ENCODE peak calls at places on chromosomes 13 and 19, in five cellular contexts. Q, C, W, U and Y are unnamed samples.

GRCh38 chr19:403221-404036 is 5.5 kb downstream of the C2CD4C start:
- DNase-seq in W (peak), Q (no peak), U (no peak), C (no peak), Y (peak)

GRCh38 chr13:33999830-34000605 is 182.1 kb downstream of the RFC3 start:
- DNase-seq in Q (no peak), U (no peak), W (no peak), C (no peak), Y (no peak)

GRCh38 chr19:17486545-17486944 is 16.2 kb downstream of the SLC27A1 start:
- DNase-seq in C (no peak), Q (no peak), W (no peak), U (no peak), Y (no peak)

GRCh38 chr13:32426191-32426980 is 1.5 kb downstream of the N4BP2L1 start:
- DNase-seq in C (peak), W (no peak), Q (no peak), U (no peak), Y (no peak)

GRCh38 chr19:12952488-12953455 is 4.3 kb downstream of the GADD45GIP1 start:
- DNase-seq in Q (no peak), C (no peak), U (no peak), W (no peak), Y (no peak)

GRCh38 chr19:4386038-4386782 is 14.1 kb downstream of the SH3GL1 start:
- DNase-seq in Q (no peak), W (no peak), C (no peak), U (no peak), Y (no peak)

GRCh38 chr13:94416454-94417080 is 62.9 kb downstream of the DCT start:
- DNase-seq in C (no peak), W (no peak), Q (no peak), U (no peak), Y (no peak)

GRCh38 chr19:41437944-41438574 is 1.7 kb downstream of the DMAC2 start:
- DNase-seq in W (no peak), U (no peak), Q (no peak), C (no peak), Y (no peak)

GRCh38 chr13:110520431-110521295 is 40.9 kb downstream of the RAB20 start:
- DNase-seq in C (no peak), U (peak), Q (no peak), W (no peak), Y (no peak)

GRCh38 chr13:21637296-21637695 is 33.3 kb upstream of the MICU2 start:
- DNase-seq in W (no peak), C (peak), U (peak), Q (no peak), Y (no peak)

GRCh38 chr13:100473087-100473486 is 115.5 kb downstream of the GGACT start:
- DNase-seq in U (no peak), W (no peak), Q (no peak), C (no peak), Y (no peak)

GRCh38 chr19:58558623-58559274 is 338 bp upstream of the UBE2M start:
- DNase-seq in W (peak), U (peak), Q (peak), C (peak), Y (peak)

GRCh38 chr19:29616541-29616940 is 10.5 kb downstream of the POP4 start:
- DNase-seq in C (no peak), U (no peak), Q (no peak), W (no peak), Y (no peak)

GRCh38 chr19:13835791-13836723 is 40.8 kb downstream of the ZSWIM4 start:
- DNase-seq in Q (no peak), C (no peak), U (no peak), W (no peak), Y (no peak)

GRCh38 chr13:61954092-61954491 is 538.4 kb upstream of the PCDH20 start:
- DNase-seq in W (no peak), U (no peak), C (no peak), Q (peak), Y (no peak)

GRCh38 chr13:32824061-32824460 is 192.2 kb upstream of the KL start:
- DNase-seq in W (no peak), Q (no peak), U (no peak), C (no peak), Y (no peak)

GRCh38 chr13:98977568-98978270 is at the start of gene DOCK9:
- DNase-seq in C (no peak), Q (no peak), U (no peak), W (no peak), Y (no peak)

GRCh38 chr19:54332149-54332548 is 6.8 kb downstream of the LILRA4 start:
- DNase-seq in Q (no peak), W (no peak), U (no peak), C (no peak), Y (no peak)

GRCh38 chr19:41957161-41957837 is 1.8 kb downstream of the RABAC1 start:
- DNase-seq in U (no peak), C (no peak), Q (no peak), W (no peak), Y (no peak)

GRCh38 chr13:63910406-63910957 is 2494.8 kb upstream of the PCDH20 start:
- DNase-seq in Q (no peak), U (no peak), W (no peak), C (no peak), Y (no peak)

GRCh38 chr19:719636-720377 is 11.1 kb downstream of the PALM start:
- DNase-seq in C (no peak), U (no peak), W (no peak), Q (no peak), Y (no peak)

GRCh38 chr19:17171874-17172273 is 43.3 kb upstream of the USE1 start:
- DNase-seq in Q (no peak), W (no peak), C (no peak), U (no peak), Y (no peak)

GRCh38 chr19:17332677-17333581 is 1.7 kb downstream of the ANO8 start:
- DNase-seq in Q (no peak), U (no peak), C (no peak), W (no peak), Y (no peak)

GRCh38 chr13:46492946-46493345 is 60.0 kb upstream of the LRCH1 start:
- DNase-seq in U (no peak), Q (no peak), C (no peak), W (no peak), Y (no peak)

GRCh38 chr19:18590273-18591272 is 2.0 kb downstream of the REX1BD start:
- DNase-seq in W (peak), U (no peak), C (no peak), Q (peak), Y (peak)

GRCh38 chr19:42634409-42635232 is 39.9 kb upstream of the CEACAM8 start:
- DNase-seq in W (no peak), C (no peak), Q (peak), U (no peak), Y (no peak)

GRCh38 chr13:102555914-102556553 is 40.8 kb upstream of the TPP2 start:
- DNase-seq in C (no peak), U (no peak), Q (peak), W (no peak), Y (no peak)

GRCh38 chr19:39907213-39907612 is 27.2 kb downstream of the FCGBP start:
- DNase-seq in Q (no peak), C (no peak), W (no peak), U (no peak), Y (no peak)

GRCh38 chr13:56352356-56352755 is 788.4 kb upstream of the PRR20A start:
- DNase-seq in C (no peak), Q (no peak), U (no peak), W (no peak), Y (no peak)

GRCh38 chr13:78192721-78193120 is 274.1 kb upstream of the EDNRB start:
- DNase-seq in Q (no peak), U (no peak), C (no peak), W (no peak), Y (no peak)

GRCh38 chr13:97515643-97516042 is 81.7 kb downstream of the RAP2A start:
- DNase-seq in C (no peak), W (no peak), U (no peak), Q (no peak), Y (no peak)

DNA sequence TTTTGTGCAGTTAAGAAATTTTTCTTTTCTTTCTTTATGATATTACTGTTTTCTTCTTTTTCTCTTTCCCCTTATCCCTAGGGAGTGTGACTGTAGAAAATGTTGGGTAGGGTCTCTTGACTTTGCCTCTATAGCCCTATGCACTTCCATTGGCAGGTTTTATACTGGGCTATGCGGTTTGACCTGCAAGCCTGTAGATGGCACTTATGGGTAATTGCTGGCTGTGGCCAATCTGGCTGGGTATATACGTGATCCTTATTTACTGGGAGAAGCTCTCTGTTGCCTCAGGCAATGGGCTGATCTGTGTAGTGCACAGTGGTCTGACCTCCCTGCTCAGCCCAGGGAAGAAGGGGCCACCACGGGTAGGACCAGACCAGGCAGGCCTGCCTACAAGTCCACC is 78.8 kb downstream of the RAP2A start:
- DNase-seq in U (no peak), W (no peak), C (no peak), Q (no peak), Y (no peak)
- TF ChIP-seq CTCF in U (no peak), W (no peak), C (no peak), Q (no peak), Y (no peak)

GRCh38 chr19:20565321-20566018 is at the start of gene ZNF737:
- DNase-seq in C (peak), U (peak), W (peak), Q (peak), Y (peak)
- TF ChIP-seq CTCF in C (peak), U (no peak), W (peak), Q (peak), Y (no peak)

GRCh38 chr13:45073809-45074208 is 46.5 kb upstream of the GTF2F2 start:
- DNase-seq in W (no peak), U (no peak), C (no peak), Q (no peak), Y (no peak)
- TF ChIP-seq CTCF in W (no peak), U (no peak), C (no peak), Q (no peak), Y (no peak)

GRCh38 chr19:33998739-33999345 is 173.5 kb upstream of the LSM14A start:
- DNase-seq in U (no peak), Q (no peak), W (no peak), C (no peak), Y (no peak)

GRCh38 chr19:33998302-33998701 is 174.0 kb upstream of the LSM14A start:
- DNase-seq in Q (no peak), U (no peak), W (no peak), C (no peak), Y (no peak)

DNA sequence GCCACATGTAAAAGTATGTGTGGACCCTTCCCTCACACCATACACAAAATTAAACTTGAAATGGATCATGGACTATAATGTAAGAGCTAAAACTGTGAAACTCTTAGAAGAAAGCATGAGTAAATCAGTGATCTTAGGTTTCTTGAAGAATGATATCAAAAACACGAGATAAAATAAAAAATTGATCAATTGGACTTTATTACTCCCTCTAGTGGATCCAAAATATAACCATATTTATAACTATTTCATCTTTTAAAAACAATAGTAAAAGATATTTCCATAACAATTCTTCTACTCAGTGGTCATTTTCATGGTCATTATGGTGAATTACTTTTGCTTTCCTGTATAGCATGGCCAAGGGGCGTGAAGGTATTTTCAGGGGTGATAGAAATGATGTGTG is 174.6 kb upstream of the LSM14A start:
- DNase-seq in W (no peak), U (no peak), Q (no peak), C (no peak), Y (no peak)
- TF ChIP-seq CTCF in W (no peak), U (no peak), Q (peak), C (no peak), Y (peak)

DNA sequence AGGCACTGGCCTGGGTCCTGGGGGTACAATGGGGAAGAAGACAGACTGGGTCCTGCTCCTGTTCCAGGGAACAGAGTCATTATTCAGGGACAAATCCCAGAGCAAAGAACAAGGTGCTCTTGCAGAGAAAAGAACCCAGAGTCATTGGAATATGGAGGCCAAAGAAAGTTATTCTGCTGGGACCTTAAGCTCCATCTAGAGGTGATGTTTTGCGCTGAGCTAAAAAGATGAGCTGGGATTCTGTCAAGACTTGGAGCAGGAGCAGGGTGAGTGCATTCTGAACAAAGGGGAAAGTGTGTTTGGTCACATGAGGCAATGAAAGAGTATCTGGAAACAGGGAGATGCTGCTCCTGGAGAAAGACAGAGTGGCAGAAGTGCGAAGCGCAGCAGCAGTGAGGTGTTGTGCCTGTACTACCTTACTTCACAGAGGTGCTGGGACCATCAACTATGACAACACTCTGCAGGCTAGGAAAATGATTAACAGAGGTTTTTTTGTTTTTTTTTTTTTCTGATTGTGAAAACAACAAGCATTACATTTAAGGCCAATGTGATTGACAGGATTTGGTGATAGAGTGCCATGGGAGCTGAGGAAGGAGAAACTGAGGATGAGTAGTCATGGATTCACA is 95.3 kb upstream of the TNFSF11 start:
- DNase-seq in U (no peak), W (no peak), C (no peak), Q (no peak), Y (no peak)
- TF ChIP-seq CTCF in U (no peak), W (no peak), C (peak), Q (peak), Y (peak)

GRCh38 chr13:30355405-30355741 is 48.0 kb upstream of the KATNAL1 start:
- DNase-seq in W (no peak), C (peak), Q (no peak), U (no peak), Y (no peak)
- TF ChIP-seq CTCF in W (peak), C (no peak), Q (peak), U (no peak), Y (peak)

DNA sequence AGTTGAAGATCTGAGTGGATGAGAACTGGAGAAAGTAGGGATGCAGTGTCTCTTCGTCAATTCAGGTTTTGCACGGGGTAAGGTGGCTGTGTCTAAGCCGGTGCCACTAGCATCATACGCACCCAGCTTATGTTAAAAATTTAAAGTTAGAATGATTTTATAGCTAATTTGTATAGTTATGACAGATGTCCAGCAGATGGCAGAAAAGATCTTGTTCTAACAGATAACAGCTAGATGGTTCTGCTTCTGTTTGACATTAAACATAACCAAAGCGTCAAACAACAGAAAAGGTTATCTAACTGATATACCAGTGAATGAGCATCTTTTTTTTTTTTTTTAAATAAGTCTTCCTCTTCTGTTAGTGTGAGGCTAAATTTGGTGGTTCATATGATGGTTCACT is 18.8 kb upstream of the EDDM13 start:
- DNase-seq in Q (peak), C (no peak), U (no peak), W (no peak), Y (no peak)
- TF ChIP-seq CTCF in Q (no peak), C (peak), U (no peak), W (peak), Y (peak)

GRCh38 chr13:51768378-51768921 is 35.5 kb downstream of the DHRS12 start:
- DNase-seq in C (no peak), Q (no peak), W (no peak), U (no peak), Y (no peak)
- TF ChIP-seq CTCF in C (no peak), Q (no peak), W (no peak), U (no peak), Y (no peak)

GRCh38 chr19:38350883-38351282 is 15.3 kb downstream of the CATSPERG start:
- DNase-seq in Q (no peak), U (no peak), C (no peak), W (no peak), Y (no peak)

GRCh38 chr19:38346837-38347236 is 11.2 kb downstream of the CATSPERG start:
- DNase-seq in C (no peak), W (no peak), Q (no peak), U (no peak), Y (no peak)

GRCh38 chr19:38355728-38356725 is 18.3 kb upstream of the PSMD8 start:
- DNase-seq in C (no peak), U (no peak), Q (no peak), W (no peak), Y (no peak)

DNA sequence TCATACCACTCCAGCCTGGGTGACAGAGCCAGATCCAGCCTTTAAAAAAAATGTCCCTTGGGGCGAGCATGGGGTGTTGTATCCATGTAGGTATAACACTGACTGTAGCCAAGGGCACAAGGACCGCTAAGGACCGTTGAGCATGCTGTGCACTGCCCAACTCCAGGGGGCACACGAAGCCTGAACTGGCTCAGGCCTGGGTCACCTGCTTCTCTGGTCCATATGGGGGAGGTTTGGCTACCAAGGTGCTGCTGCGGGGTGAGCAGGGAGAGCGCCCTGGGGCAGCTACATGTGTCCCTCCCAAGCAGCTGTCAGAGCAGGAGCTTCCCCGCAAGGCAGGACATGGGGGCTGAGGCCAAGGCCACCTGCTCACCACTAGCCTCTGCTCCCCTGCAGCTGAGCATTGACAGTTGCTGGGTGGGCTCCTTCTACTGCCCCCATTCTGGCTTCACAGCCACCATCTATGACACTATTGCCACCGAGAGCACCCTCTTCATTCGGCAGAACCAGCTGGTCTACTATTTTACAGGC is 16.3 kb downstream of the CATSPERG start:
- DNase-seq in C (no peak), W (no peak), U (no peak), Q (no peak), Y (no peak)
- TF ChIP-seq CTCF in C (no peak), W (no peak), U (no peak), Q (no peak), Y (no peak)